ENCODE peak calls at places on chromosomes 12 and 14, in four cellular contexts. N, U, M and W are unnamed samples.
A peak's percentile ranks its signal among the peaks of the same experiment; 100 is the strongest.

GRCh38 chr14:96748371-96748770 is 48.8 kb upstream of the VRK1 start:
- DNase-seq in N (no peak), U (no peak), M (no peak), W (no peak)

GRCh38 chr12:47547077-47547476 is 158.8 kb downstream of the RPAP3 start:
- DNase-seq in N (no peak), U (peak; percentile 69), M (peak; percentile 54), W (peak; percentile 51)

GRCh38 chr12:95304673-95305198 is 87.1 kb downstream of the VEZT start:
- DNase-seq in N (no peak), U (peak; percentile 53), M (no peak), W (peak; percentile 53)

GRCh38 chr12:125056306-125056705 is 8.9 kb upstream of the AACS start:
- DNase-seq in N (no peak), U (no peak), M (no peak), W (no peak)

GRCh38 chr12:48890657-48891418 is 25.2 kb upstream of the RND1 start:
- DNase-seq in N (no peak), U (peak; percentile 62), M (peak; percentile 64), W (peak; percentile 81)

GRCh38 chr12:106919910-106920544 is 35.7 kb upstream of the TMEM263 start:
- DNase-seq in N (no peak), U (peak; percentile 63), M (peak; percentile 65), W (peak; percentile 72)

GRCh38 chr12:62224601-62225000 is 35.6 kb upstream of the USP15 start:
- DNase-seq in N (no peak), U (no peak), M (no peak), W (no peak)

GRCh38 chr14:104146651-104147345 is 8.4 kb downstream of the KIF26A start:
- DNase-seq in N (no peak), U (no peak), M (no peak), W (no peak)

GRCh38 chr12:132375747-132376463 is 46.5 kb upstream of the GALNT9 start:
- DNase-seq in N (no peak), U (no peak), M (no peak), W (no peak)

GRCh38 chr12:86081798-86082197 is 174.4 kb downstream of the MGAT4C start:
- DNase-seq in N (no peak), U (no peak), M (peak; percentile 5), W (no peak)

GRCh38 chr12:66965613-66966012 is 286.7 kb upstream of the GRIP1 start:
- DNase-seq in N (no peak), U (no peak), M (peak; percentile 1), W (no peak)

GRCh38 chr14:59870277-59871165 is at the start of gene RTN1:
- DNase-seq in N (no peak), U (peak; percentile 29), M (peak; percentile 49), W (peak; percentile 49)

GRCh38 chr14:69812725-69813124 is 15.7 kb upstream of the SLC10A1 start:
- DNase-seq in N (no peak), U (no peak), M (no peak), W (no peak)
- TF ChIP-seq CTCF in N (no peak), U (no peak), M (no peak), W (no peak)

GRCh38 chr14:69614592-69614991 is 3.2 kb downstream of the SUSD6 start:
- DNase-seq in N (no peak), U (no peak), M (no peak), W (no peak)
- H3K4me3 ChIP-seq in N (no peak overlapping the region), U (no peak overlapping the region), M (no peak overlapping the region), W (no peak overlapping the region)

GRCh38 chr12:103626498-103626897 is 39.4 kb downstream of the STAB2 start:
- DNase-seq in N (no peak), U (peak; percentile 51), M (peak; percentile 49), W (peak; percentile 47)
- TF ChIP-seq CTCF in N (no peak), U (peak; percentile 39), M (peak; percentile 33), W (no peak)

GRCh38 chr12:546920-547845 is 87.4 kb downstream of the B4GALNT3 start:
- DNase-seq in N (no peak), U (peak; percentile 26), M (peak; percentile 39), W (peak; percentile 59)
- H3K4me3 ChIP-seq in N (peak overlapping the region; percentile 11), U (no peak overlapping the region), M (no peak overlapping the region), W (no peak overlapping the region)

GRCh38 chr14:22847661-22848341 is 11.4 kb downstream of the MMP14 start:
- DNase-seq in N (no peak), U (peak; percentile 84), M (peak; percentile 45), W (peak; percentile 71)
- TF ChIP-seq CTCF in N (peak; percentile 6), U (peak; percentile 21), M (no peak), W (peak; percentile 14)

GRCh38 chr12:65603428-65604351 is 220.6 kb upstream of the HMGA2 start:
- DNase-seq in N (peak; percentile 86), U (peak; percentile 94), M (peak; percentile 95), W (peak; percentile 86)
- H3K4me3 ChIP-seq in N (peak overlapping the region; percentile 41), U (peak overlapping the region; percentile 50), M (peak overlapping the region; percentile 52), W (peak overlapping the region; percentile 60)